ENCODE peak calls at places on chromosomes 7 and 10, in four cellular contexts. One of them, this sample, is unnamed.

GRCh38 chr7:16078076-16078952 is 343.0 kb downstream of the CRPPA start:
- DNase-seq in AG10803: peak
- DNase-seq in GM13977: peak
- DNase-seq in cardiac fibroblast: peak
- DNase-seq in this sample: peak

GRCh38 chr10:14191871-14192270 is 138.9 kb downstream of the FRMD4A start:
- DNase-seq in GM13977: no peak
- DNase-seq in AG10803: no peak
- DNase-seq in cardiac fibroblast: no peak
- DNase-seq in this sample: no peak

GRCh38 chr10:102113261-102113955 is 6.8 kb downstream of the LDB1 start:
- DNase-seq in GM13977: no peak
- DNase-seq in cardiac fibroblast: no peak
- DNase-seq in AG10803: no peak
- DNase-seq in this sample: peak

GRCh38 chr7:22082553-22082885 is 136.8 kb upstream of the CDCA7L start:
- DNase-seq in AG10803: no peak
- DNase-seq in GM13977: no peak
- DNase-seq in cardiac fibroblast: no peak
- DNase-seq in this sample: no peak

GRCh38 chr7:128454808-128455555 is 696 bp upstream of the HILPDA start:
- DNase-seq in cardiac fibroblast: peak
- DNase-seq in GM13977: no peak
- DNase-seq in AG10803: peak
- DNase-seq in this sample: no peak

GRCh38 chr7:105585850-105586500 is 4.7 kb upstream of the EFCAB10 start:
- DNase-seq in AG10803: no peak
- DNase-seq in GM13977: no peak
- DNase-seq in cardiac fibroblast: no peak
- DNase-seq in this sample: no peak

GRCh38 chr10:26214538-26215461 is 1.8 kb upstream of the GAD2 start:
- DNase-seq in GM13977: no peak
- DNase-seq in AG10803: no peak
- DNase-seq in cardiac fibroblast: no peak
- DNase-seq in this sample: no peak

GRCh38 chr7:27842094-27842493 is 102.1 kb downstream of the TAX1BP1 start:
- DNase-seq in GM13977: no peak
- DNase-seq in AG10803: no peak
- DNase-seq in cardiac fibroblast: no peak
- DNase-seq in this sample: no peak

GRCh38 chr7:48042216-48042615 is 6.9 kb downstream of the C7orf57 start:
- DNase-seq in cardiac fibroblast: peak
- DNase-seq in AG10803: peak
- DNase-seq in GM13977: no peak
- DNase-seq in this sample: no peak

GRCh38 chr7:123557631-123558505 is at the start of gene NDUFA5:
- DNase-seq in GM13977: peak
- DNase-seq in AG10803: peak
- DNase-seq in cardiac fibroblast: peak
- DNase-seq in this sample: peak

GRCh38 chr7:39609084-39609461 is 14.3 kb upstream of the RALA start:
- DNase-seq in cardiac fibroblast: peak
- DNase-seq in AG10803: peak
- DNase-seq in GM13977: no peak
- DNase-seq in this sample: no peak

GRCh38 chr7:39529582-39529981 is 36.6 kb upstream of the YAE1 start:
- DNase-seq in cardiac fibroblast: no peak
- DNase-seq in AG10803: no peak
- DNase-seq in GM13977: no peak
- DNase-seq in this sample: no peak

GRCh38 chr10:87734987-87735827 is 75.5 kb downstream of the PAPSS2 start:
- DNase-seq in GM13977: peak
- DNase-seq in AG10803: peak
- DNase-seq in cardiac fibroblast: peak
- DNase-seq in this sample: no peak

GRCh38 chr10:117004627-117005453 is at the start of gene SHTN1:
- DNase-seq in AG10803: peak
- DNase-seq in GM13977: peak
- DNase-seq in cardiac fibroblast: peak
- DNase-seq in this sample: peak

GRCh38 chr10:98119891-98120290 is 14.6 kb upstream of the R3HCC1L start:
- DNase-seq in AG10803: no peak
- DNase-seq in cardiac fibroblast: no peak
- DNase-seq in GM13977: no peak
- DNase-seq in this sample: no peak

DNA sequence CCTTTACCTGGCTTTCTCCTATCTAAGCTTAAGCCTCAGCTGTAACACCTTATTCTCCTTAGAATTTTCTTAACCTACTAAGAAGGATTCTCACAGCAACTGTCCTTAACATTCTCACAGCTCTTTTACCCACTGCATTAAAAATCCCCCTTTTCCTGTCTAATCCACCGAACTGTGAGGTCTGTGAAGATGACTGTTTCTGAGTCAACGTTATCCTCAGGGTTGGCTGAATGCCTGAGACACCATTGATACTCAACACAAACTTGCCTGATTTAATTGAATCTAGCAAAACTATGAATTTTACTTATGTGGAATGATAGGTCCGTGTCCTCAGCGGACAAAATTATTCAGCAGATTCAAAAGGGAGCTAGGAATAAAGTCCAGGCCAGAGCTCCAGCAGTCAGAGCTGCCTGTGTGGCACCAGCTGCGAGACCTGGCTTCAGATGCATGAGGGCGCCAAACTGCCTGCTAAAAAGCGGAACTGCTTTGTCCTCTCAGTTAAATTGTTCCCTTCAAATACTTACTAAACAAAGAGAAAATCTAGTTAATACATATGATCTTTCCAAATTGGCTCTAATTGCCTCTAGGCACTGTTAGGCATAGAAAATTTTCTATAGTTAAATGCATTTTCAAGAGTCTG is 33.4 kb upstream of the VWDE start:
- DNase-seq in AG10803: peak
- DNase-seq in GM13977: no peak
- DNase-seq in cardiac fibroblast: peak
- DNase-seq in this sample: no peak
- TF ChIP-seq CTCF in AG10803: no peak
- TF ChIP-seq CTCF in GM13977: no peak
- TF ChIP-seq CTCF in cardiac fibroblast: peak
- TF ChIP-seq CTCF in this sample: no peak

DNA sequence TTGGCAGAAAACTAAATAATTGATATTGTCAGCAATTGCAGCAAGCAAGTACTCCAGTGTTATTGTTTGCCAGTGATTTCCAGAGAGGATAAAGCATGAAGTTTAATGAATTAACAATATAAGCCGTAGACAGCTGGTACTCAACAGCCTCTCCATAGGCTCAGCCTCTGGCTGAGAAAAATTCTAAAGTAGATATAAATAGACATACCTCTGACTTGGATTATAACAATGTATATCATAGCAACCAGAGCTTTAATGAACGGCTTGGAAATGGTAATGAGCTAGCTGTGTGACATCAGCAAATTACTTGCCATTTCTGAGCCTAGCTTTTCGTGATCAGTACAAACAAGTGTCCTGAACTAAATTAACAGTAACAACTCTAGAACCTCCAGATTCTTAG is 1055.4 kb upstream of the AUTS2 start:
- DNase-seq in AG10803: no peak
- DNase-seq in GM13977: no peak
- DNase-seq in cardiac fibroblast: no peak
- DNase-seq in this sample: no peak
- TF ChIP-seq CTCF in AG10803: no peak
- TF ChIP-seq CTCF in GM13977: no peak
- TF ChIP-seq CTCF in cardiac fibroblast: no peak
- TF ChIP-seq CTCF in this sample: no peak

GRCh38 chr7:7764515-7765138 is 46.2 kb upstream of the RPA3 start:
- DNase-seq in GM13977: no peak
- DNase-seq in AG10803: no peak
- DNase-seq in cardiac fibroblast: no peak
- DNase-seq in this sample: no peak

GRCh38 chr7:7761974-7762769 is 43.8 kb upstream of the RPA3 start:
- DNase-seq in cardiac fibroblast: peak
- DNase-seq in AG10803: peak
- DNase-seq in GM13977: peak
- DNase-seq in this sample: peak

GRCh38 chr7:7766671-7767070 is 48.3 kb upstream of the RPA3 start:
- DNase-seq in cardiac fibroblast: peak
- DNase-seq in GM13977: no peak
- DNase-seq in AG10803: no peak
- DNase-seq in this sample: no peak

GRCh38 chr7:7768977-7769376 is 50.6 kb upstream of the RPA3 start:
- DNase-seq in cardiac fibroblast: no peak
- DNase-seq in AG10803: peak
- DNase-seq in GM13977: no peak
- DNase-seq in this sample: no peak

GRCh38 chr7:7765422-7765821 is 47.0 kb upstream of the RPA3 start:
- DNase-seq in cardiac fibroblast: no peak
- DNase-seq in AG10803: no peak
- DNase-seq in GM13977: peak
- DNase-seq in this sample: no peak
- TF ChIP-seq CTCF in cardiac fibroblast: no peak
- TF ChIP-seq CTCF in AG10803: no peak
- TF ChIP-seq CTCF in GM13977: no peak
- TF ChIP-seq CTCF in this sample: no peak

GRCh38 chr7:152030561-152030960 is 5.1 kb downstream of the GALNT11 start:
- DNase-seq in AG10803: no peak
- DNase-seq in GM13977: no peak
- DNase-seq in cardiac fibroblast: no peak
- DNase-seq in this sample: no peak

GRCh38 chr7:152025077-152025936 is at the start of gene GALNT11:
- DNase-seq in GM13977: peak
- DNase-seq in cardiac fibroblast: peak
- DNase-seq in AG10803: peak
- DNase-seq in this sample: peak

GRCh38 chr7:152025937-152026890 is 740 bp downstream of the GALNT11 start:
- DNase-seq in AG10803: no peak
- DNase-seq in cardiac fibroblast: no peak
- DNase-seq in GM13977: peak
- DNase-seq in this sample: peak
- TF ChIP-seq CTCF in AG10803: no peak
- TF ChIP-seq CTCF in cardiac fibroblast: no peak
- TF ChIP-seq CTCF in GM13977: peak
- TF ChIP-seq CTCF in this sample: peak

DNA sequence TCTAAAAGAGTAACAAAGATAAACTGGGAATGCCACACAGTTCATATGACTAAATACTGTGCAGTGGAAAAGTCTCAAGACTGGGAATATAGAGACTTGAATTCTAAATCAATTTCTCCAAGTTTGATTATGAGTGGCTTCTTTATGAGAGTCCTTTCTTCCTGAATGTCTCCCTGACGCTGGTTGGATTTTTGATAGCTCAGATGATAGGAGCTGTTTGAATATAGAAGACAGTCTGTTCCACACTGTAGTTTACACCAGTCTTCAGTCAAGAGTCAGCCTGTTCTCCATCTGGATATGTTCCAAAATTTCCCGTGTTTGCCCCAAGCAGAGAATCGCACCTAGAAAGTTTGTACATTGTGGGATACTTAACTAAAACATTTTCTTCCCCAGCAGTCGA is 173.7 kb downstream of the LRMDA start:
- DNase-seq in AG10803: no peak
- DNase-seq in cardiac fibroblast: no peak
- DNase-seq in GM13977: no peak
- DNase-seq in this sample: no peak
- TF ChIP-seq CTCF in AG10803: no peak
- TF ChIP-seq CTCF in cardiac fibroblast: no peak
- TF ChIP-seq CTCF in GM13977: no peak
- TF ChIP-seq CTCF in this sample: no peak

GRCh38 chr7:69211739-69212138 is 386.5 kb upstream of the AUTS2 start:
- DNase-seq in cardiac fibroblast: no peak
- DNase-seq in GM13977: no peak
- DNase-seq in AG10803: no peak
- DNase-seq in this sample: no peak
- TF ChIP-seq CTCF in cardiac fibroblast: no peak
- TF ChIP-seq CTCF in GM13977: no peak
- TF ChIP-seq CTCF in AG10803: no peak
- TF ChIP-seq CTCF in this sample: no peak

This sample was measured in activated CD8-positive, alpha-beta T cell treated with anti-CD3 and anti-CD28 coated beads for 36 hours.